ENCODE peak calls at places on chromosome 2, in ten cellular contexts. P, M, Y, A, O, Z, N, H, F and I are unnamed samples.

GRCh38 chr2:196597531-196597930 is 42.0 kb upstream of the CCDC150 start:
- DNase-seq in A (no peak), M (no peak), N (no peak), F (no peak), H (no peak), P (no peak), Z (no peak), O (no peak), Y (no peak), I (no peak)

GRCh38 chr2:220134756-220135534 is 507.5 kb downstream of the SLC4A3 start:
- DNase-seq in H (no peak), A (no peak), Z (no peak), N (no peak), P (no peak), M (no peak), Y (no peak), O (no peak), F (no peak), I (no peak)

GRCh38 chr2:109457811-109458210 is 156.0 kb downstream of the SEPTIN10 start:
- DNase-seq in O (no peak), N (no peak), M (no peak), F (peak), P (no peak), Z (no peak), Y (no peak), H (peak), A (no peak), I (no peak)

GRCh38 chr2:88837511-88838160 is 146.2 kb downstream of the RPIA start:
- DNase-seq in N (peak), Y (no peak), F (no peak), Z (no peak), H (no peak), O (no peak), M (no peak), P (no peak), A (no peak), I (no peak)

GRCh38 chr2:46134531-46135229 is 162.5 kb upstream of the EPAS1 start:
- DNase-seq in H (no peak), M (no peak), Y (peak), N (no peak), A (no peak), Z (no peak), O (no peak), F (no peak), P (no peak), I (no peak)

GRCh38 chr2:235658371-235659174 is 164.7 kb downstream of the AGAP1 start:
- DNase-seq in M (no peak), O (no peak), Z (no peak), A (no peak), F (no peak), Y (no peak), P (no peak), N (no peak), H (no peak), I (no peak)

GRCh38 chr2:40470817-40471809 is 19.2 kb upstream of the SLC8A1 start:
- DNase-seq in A (no peak), P (no peak), Y (no peak), F (no peak), O (no peak), Z (no peak), H (peak), M (no peak), N (no peak), I (no peak)

GRCh38 chr2:112811841-112812306 is 24.7 kb downstream of the IL1B start:
- DNase-seq in P (no peak), N (no peak), H (no peak), A (no peak), O (no peak), Y (no peak), Z (no peak), F (no peak), M (no peak), I (peak)

GRCh38 chr2:160279813-160280465 is 79.9 kb upstream of the ITGB6 start:
- DNase-seq in Z (no peak), A (no peak), M (no peak), P (no peak), Y (no peak), F (no peak), O (no peak), N (no peak), H (no peak), I (no peak)

GRCh38 chr2:73983322-73984202 is 1.1 kb upstream of the TET3 start:
- DNase-seq in Z (peak), A (peak), P (no peak), M (no peak), Y (peak), N (peak), F (peak), H (no peak), O (no peak), I (peak)